ENCODE peak calls at places on chromosomes 7 and 10, in five cellular contexts. M is lung, Z is heart right ventricle, U is PC-3, B is NB4. P is an unnamed sample.
A peak's percentile ranks its signal among the peaks of the same experiment; 100 is the strongest.

GRCh38 chr10:91590142-91590903 is 42.5 kb downstream of the PPP1R3C start:
- DNase-seq in M (no peak), B (no peak), U (peak; percentile 92), Z (peak; percentile 57), P (peak; percentile 64)

GRCh38 chr7:49001610-49002033 is 77.3 kb downstream of the CDC14C start:
- DNase-seq in B (peak; percentile 69), Z (no peak), M (no peak), U (peak; percentile 73), P (peak; percentile 64)

GRCh38 chr7:92872701-92873100 is 36.3 kb upstream of the CDK6 start:
- DNase-seq in U (peak; percentile 29), B (no peak), M (no peak), Z (no peak), P (peak; percentile 43)

GRCh38 chr7:42932861-42933591 is 850 bp downstream of the MRPL32 start:
- DNase-seq in Z (no peak), B (peak; percentile 53), U (peak; percentile 33), M (no peak), P (peak; percentile 38)

GRCh38 chr7:114554781-114555537 is 140.3 kb downstream of the FOXP2 start:
- DNase-seq in M (no peak), U (peak; percentile 38), B (peak; percentile 74), Z (no peak), P (peak; percentile 44)

GRCh38 chr7:37730489-37730888 is 46.9 kb downstream of the GPR141 start:
- DNase-seq in B (no peak), Z (no peak), M (no peak), U (no peak), P (peak; percentile 16)

GRCh38 chr7:124276005-124276606 is 243.2 kb upstream of the TMEM229A start:
- DNase-seq in B (peak; percentile 53), Z (no peak), M (no peak), U (peak; percentile 64), P (peak; percentile 43)

GRCh38 chr10:96511044-96511945 is 2.4 kb downstream of the TLL2 start:
- DNase-seq in M (no peak), U (peak; percentile 69), B (peak; percentile 55), Z (no peak), P (peak; percentile 78)

GRCh38 chr10:26199841-26200240 is 16.7 kb upstream of the GAD2 start:
- DNase-seq in B (no peak), M (no peak), Z (no peak), U (no peak), P (no peak)

GRCh38 chr10:98555011-98555619 is 108.4 kb upstream of the HPS1 start:
- DNase-seq in Z (no peak), M (no peak), U (no peak), B (no peak), P (no peak)

GRCh38 chr7:41438919-41439882 is 263.7 kb downstream of the INHBA start:
- DNase-seq in Z (no peak), U (no peak), M (no peak), B (no peak), P (no peak)

GRCh38 chr10:17023386-17024298 is 106.0 kb downstream of the CUBN start:
- DNase-seq in U (peak; percentile 88), B (peak; percentile 85), M (peak; percentile 77), Z (no peak), P (peak; percentile 90)

GRCh38 chr7:137606061-137606674 is 240.6 kb downstream of the DGKI start:
- DNase-seq in B (peak; percentile 63), Z (no peak), U (peak; percentile 80), M (no peak), P (peak; percentile 47)

GRCh38 chr10:100153239-100153840 is 32.5 kb downstream of the ERLIN1 start:
- DNase-seq in B (peak; percentile 27), U (peak; percentile 71), M (no peak), Z (no peak), P (peak; percentile 48)

GRCh38 chr7:33836797-33837355 is 68.5 kb upstream of the BMPER start:
- DNase-seq in M (no peak), B (peak; percentile 30), U (peak; percentile 51), Z (no peak), P (no peak)

GRCh38 chr10:99548041-99548530 is 15.3 kb downstream of the NKX2-3 start:
- DNase-seq in B (peak; percentile 60), Z (no peak), U (peak; percentile 43), M (no peak), P (peak; percentile 43)

GRCh38 chr7:105487559-105488218 is 34.4 kb downstream of the PUS7 start:
- DNase-seq in Z (no peak), U (peak; percentile 58), M (no peak), B (peak; percentile 46), P (peak; percentile 23)

GRCh38 chr10:52146766-52147165 is 167.3 kb upstream of the DKK1 start:
- DNase-seq in Z (no peak), U (no peak), B (no peak), M (no peak), P (no peak)

GRCh38 chr7:40329601-40330153 is 194.9 kb downstream of the SUGCT start:
- DNase-seq in U (peak; percentile 75), Z (no peak), M (no peak), B (peak; percentile 69), P (peak; percentile 68)

GRCh38 chr7:76062254-76062653 is 14.3 kb downstream of the MDH2 start:
- DNase-seq in U (no peak), Z (no peak), M (no peak), B (no peak), P (no peak)

GRCh38 chr10:69642747-69643146 is 12.7 kb downstream of the FAM241B start:
- DNase-seq in U (no peak), Z (no peak), B (no peak), M (no peak), P (no peak)

GRCh38 chr7:45325378-45325777 is 167.8 kb downstream of the RAMP3 start:
- DNase-seq in Z (no peak), B (peak; percentile 29), U (no peak), M (no peak), P (no peak)

GRCh38 chr10:6337382-6337781 is 134.7 kb downstream of the PFKFB3 start:
- DNase-seq in Z (no peak), U (no peak), B (no peak), M (no peak), P (no peak)

GRCh38 chr10:62183857-62184805 is 84.5 kb downstream of the RTKN2 start:
- DNase-seq in M (no peak), U (peak; percentile 85), B (no peak), Z (no peak), P (no peak)

GRCh38 chr10:101601541-101601940 is 13.4 kb downstream of the DPCD start:
- DNase-seq in Z (peak; percentile 47), B (no peak), M (peak; percentile 35), U (no peak), P (no peak)

GRCh38 chr10:102713814-102714620 is at the start of gene ARL3:
- DNase-seq in B (peak; percentile 100), Z (peak; percentile 98), U (peak; percentile 98), M (peak; percentile 97), P (peak; percentile 98)

GRCh38 chr10:102712089-102712488 is 2.1 kb downstream of the ARL3 start:
- DNase-seq in M (no peak), U (no peak), Z (no peak), B (no peak), P (no peak)

GRCh38 chr10:102712843-102713242 is 1.4 kb downstream of the ARL3 start:
- DNase-seq in Z (no peak), U (no peak), B (no peak), M (no peak), P (no peak)

GRCh38 chr10:102714621-102715455 is at the start of gene SFXN2:
- DNase-seq in Z (no peak), U (peak; percentile 24), B (peak; percentile 77), M (peak; percentile 55), P (no peak)

GRCh38 chr10:102713483-102713813 is 749 bp downstream of the ARL3 start:
- DNase-seq in U (no peak), Z (no peak), B (no peak), M (no peak), P (no peak)
- TF ChIP-seq CTCF in U (no peak), Z (no peak), B (no peak), M (no peak), P (no peak)

GRCh38 chr10:71685554-71686202 is 33.9 kb downstream of the C10orf105 start:
- DNase-seq in M (no peak), B (no peak), U (no peak), Z (no peak), P (no peak)

GRCh38 chr10:71683301-71683700 is 36.3 kb downstream of the C10orf105 start:
- DNase-seq in M (no peak), Z (no peak), U (no peak), B (no peak), P (no peak)

GRCh38 chr10:71681977-71682376 is 37.6 kb downstream of the C10orf105 start:
- DNase-seq in B (no peak), U (no peak), M (no peak), Z (no peak), P (no peak)

GRCh38 chr10:71687077-71687476 is 32.5 kb downstream of the C10orf105 start:
- DNase-seq in B (no peak), M (no peak), Z (no peak), U (no peak), P (no peak)

DNA sequence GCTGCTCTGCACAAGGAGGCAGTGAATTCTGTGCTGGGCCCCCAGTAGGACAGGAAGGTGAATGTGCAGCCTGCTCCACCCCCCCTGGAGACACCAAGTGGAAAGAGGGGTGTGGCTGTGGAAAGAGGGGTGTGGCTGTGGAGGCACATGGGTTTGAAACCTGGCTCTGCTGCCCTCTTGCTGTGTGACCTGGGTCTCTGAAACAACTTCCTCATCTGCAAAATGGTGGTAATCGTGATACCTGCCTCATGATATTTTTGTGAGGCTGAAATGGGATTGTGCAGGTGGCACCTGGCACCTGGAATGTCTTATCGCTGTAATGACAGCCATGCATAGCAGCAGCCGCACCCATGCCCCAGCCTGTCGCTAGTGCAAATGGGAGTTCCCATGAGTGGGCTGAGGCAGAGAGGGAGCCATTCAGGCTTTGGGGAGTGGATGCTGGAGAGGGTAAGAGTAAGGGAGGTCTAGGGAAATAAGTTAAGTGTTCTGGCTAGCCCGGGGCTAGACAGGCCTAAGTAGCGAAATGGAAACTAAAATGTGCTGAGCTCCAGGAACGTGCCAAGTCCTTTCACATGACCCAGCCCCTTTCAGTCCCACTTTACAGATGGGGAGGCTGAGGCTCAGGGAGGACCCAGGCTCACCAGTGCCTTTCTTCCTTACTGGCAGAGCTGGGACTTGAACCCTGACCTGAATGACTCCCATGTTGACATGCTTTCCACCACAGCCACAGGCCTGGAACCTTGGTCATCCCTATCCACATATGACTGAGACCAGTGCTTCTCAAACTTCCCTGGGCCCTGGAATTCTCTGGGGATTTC is 35.0 kb downstream of the C10orf105 start:
- DNase-seq in M (no peak), Z (no peak), U (peak; percentile 15), B (peak; percentile 55), P (no peak)
- TF ChIP-seq CTCF in M (no peak), Z (no peak), U (peak; percentile 18), B (no peak), P (no peak)

GRCh38 chr7:140734096-140734495 is 37.6 kb downstream of the NDUFB2 start:
- DNase-seq in U (no peak), Z (no peak), M (no peak), B (no peak), P (no peak)
- TF ChIP-seq CTCF in U (no peak), Z (no peak), M (no peak), B (no peak), P (no peak)

GRCh38 chr7:70589010-70589409 is 542.9 kb upstream of the GALNT17 start:
- DNase-seq in U (no peak), Z (no peak), B (no peak), M (no peak), P (no peak)

GRCh38 chr7:70592171-70592570 is 539.8 kb upstream of the GALNT17 start:
- DNase-seq in Z (no peak), B (no peak), M (no peak), U (no peak), P (no peak)

GRCh38 chr7:70588610-70589009 is 543.3 kb upstream of the GALNT17 start:
- DNase-seq in B (no peak), U (no peak), Z (no peak), M (no peak), P (no peak)

GRCh38 chr7:70589590-70589989 is 542.4 kb upstream of the GALNT17 start:
- DNase-seq in Z (no peak), U (no peak), B (no peak), M (no peak), P (no peak)

GRCh38 chr7:70590126-70590854 is 541.7 kb upstream of the GALNT17 start:
- DNase-seq in B (no peak), M (no peak), U (no peak), Z (no peak), P (no peak)
- TF ChIP-seq CTCF in B (no peak), M (no peak), U (no peak), Z (no peak), P (no peak)

P was measured in MCF 10A.